ENCODE peak calls at places on chromosomes 12 and 14, in ten cellular contexts. Q, J, R, H, K, T, Y, E, X and V are unnamed samples. For H3K4me1, the result is how much of the 10 kb centered on the place peaks cover.

GRCh38 chr14:102479777-102480176 is 29.8 kb downstream of the ANKRD9 start:
- DNase-seq in K (peak), H (no peak), R (no peak), Q (no peak), X (peak), Y (peak), J (peak), T (no peak), E (no peak), V (no peak)

GRCh38 chr12:11684393-11684792 is 34.9 kb downstream of the ETV6 start:
- DNase-seq in E (no peak), T (no peak), J (no peak), H (no peak), X (no peak), Y (no peak), R (no peak), K (no peak), Q (no peak), V (no peak)

GRCh38 chr14:88502740-88503139 is 52.1 kb downstream of the PTPN21 start:
- DNase-seq in X (no peak), E (no peak), K (no peak), R (no peak), T (no peak), Y (no peak), J (no peak), H (no peak), Q (no peak), V (no peak)

GRCh38 chr14:33691907-33692306 is 259.0 kb downstream of the EGLN3 start:
- DNase-seq in Q (no peak), K (no peak), Y (no peak), X (no peak), E (no peak), T (no peak), H (no peak), J (no peak), R (no peak), V (no peak)

GRCh38 chr14:67269338-67270060 is 28.3 kb downstream of the PALS1 start:
- DNase-seq in X (no peak), K (no peak), R (no peak), T (no peak), Q (no peak), J (no peak), Y (no peak), H (peak), E (no peak), V (no peak)

GRCh38 chr14:91163316-91163715 is 49.4 kb downstream of the DGLUCY start:
- DNase-seq in X (no peak), K (no peak), Y (peak), T (no peak), R (no peak), J (no peak), Q (no peak), E (no peak), H (no peak), V (no peak)

GRCh38 chr12:2179953-2180736 is 127.4 kb downstream of the CACNA1C start:
- DNase-seq in Q (no peak), X (no peak), R (peak), Y (peak), K (peak), H (no peak), T (peak), E (no peak), J (peak), V (no peak)

GRCh38 chr14:62957562-62957961 is 87.7 kb downstream of the KCNH5 start:
- DNase-seq in E (peak), Q (no peak), J (no peak), H (no peak), R (no peak), K (no peak), T (no peak), X (no peak), Y (no peak), V (no peak)

GRCh38 chr14:76844223-76844622 is 18.0 kb downstream of the LRRC74A start:
- DNase-seq in H (peak), E (peak), J (peak), T (peak), X (peak), Q (peak), Y (peak), R (peak), K (peak), V (no peak)

GRCh38 chr14:35533357-35534129 is 421 bp upstream of the INSM2 start:
- DNase-seq in Q (no peak), J (peak), X (peak), E (peak), T (no peak), Y (peak), R (no peak), H (peak), K (peak), V (no peak)

GRCh38 chr12:30909721-30910350 is 16.7 kb upstream of the TSPAN11 start:
- DNase-seq in K (no peak), T (no peak), J (no peak), Q (no peak), R (no peak), E (no peak), X (no peak), Y (no peak), H (peak), V (peak)

GRCh38 chr14:61696753-61697318 is 1.5 kb downstream of the HIF1A start:
- DNase-seq in Y (no peak), T (no peak), Q (no peak), H (no peak), X (no peak), J (no peak), K (no peak), E (no peak), R (no peak), V (no peak)

GRCh38 chr12:124352839-124353238 is 57.9 kb downstream of the RFLNA start:
- DNase-seq in Y (peak), K (no peak), J (peak), H (no peak), E (peak), Q (no peak), T (no peak), R (no peak), X (no peak), V (no peak)

GRCh38 chr14:70709726-70710382 is 68.1 kb downstream of the TTC9 start:
- DNase-seq in Y (no peak), R (no peak), T (no peak), X (no peak), J (no peak), K (no peak), Q (no peak), E (no peak), H (peak), V (no peak)

GRCh38 chr14:104221636-104222375 is 83.4 kb downstream of the KIF26A start:
- DNase-seq in E (no peak), Y (no peak), T (no peak), R (no peak), H (no peak), X (peak), K (peak), Q (no peak), J (no peak), V (no peak)

GRCh38 chr12:60398547-60398946 is 802.7 kb downstream of the SLC16A7 start:
- DNase-seq in J (no peak), R (no peak), T (no peak), Q (no peak), E (no peak), X (no peak), K (no peak), H (no peak), Y (no peak), V (no peak)

GRCh38 chr14:104090071-104090748 is 4.7 kb downstream of the ASPG start:
- DNase-seq in T (no peak), Y (no peak), E (no peak), R (no peak), Q (no peak), K (no peak), X (peak), H (no peak), J (peak), V (no peak)

GRCh38 chr12:85076688-85077430 is 40.7 kb downstream of the LRRIQ1 start:
- DNase-seq in Y (no peak), Q (peak), T (no peak), E (peak), K (no peak), J (no peak), X (no peak), H (peak), R (peak), V (no peak)

GRCh38 chr12:31220633-31221565 is 105.1 kb downstream of the SINHCAF start:
- DNase-seq in Y (no peak), E (no peak), H (no peak), Q (no peak), R (no peak), T (no peak), X (no peak), J (no peak), K (no peak), V (no peak)

GRCh38 chr12:120139958-120140357 is 23.4 kb upstream of the RAB35 start:
- DNase-seq in Y (no peak), R (no peak), J (no peak), K (no peak), T (no peak), E (no peak), Q (no peak), H (no peak), X (no peak), V (no peak)

GRCh38 chr14:106286697-106287290 is 760.4 kb downstream of the TMEM121 start:
- DNase-seq in R (no peak), Y (no peak), T (no peak), J (no peak), K (no peak), H (peak), X (no peak), E (peak), Q (no peak), V (no peak)

GRCh38 chr12:100859063-100859627 is 64.6 kb downstream of the ANO4 start:
- DNase-seq in T (no peak), E (no peak), H (no peak), R (no peak), X (no peak), K (no peak), Q (no peak), J (no peak), Y (no peak), V (no peak)

GRCh38 chr14:23899788-23900187 is 53.8 kb upstream of the DHRS4 start:
- DNase-seq in T (no peak), E (no peak), X (no peak), J (no peak), Q (no peak), R (no peak), K (no peak), H (no peak), Y (no peak), V (no peak)

GRCh38 chr12:41709463-41710285 is 435.0 kb downstream of the GXYLT1 start:
- DNase-seq in E (no peak), J (no peak), H (peak), T (no peak), X (no peak), K (no peak), Q (peak), Y (no peak), R (no peak), V (no peak)

GRCh38 chr12:47935196-47935595 is 28.2 kb upstream of the TMEM106C start:
- DNase-seq in H (no peak), Y (peak), Q (no peak), J (no peak), X (no peak), T (no peak), E (no peak), K (peak), R (no peak), V (no peak)

GRCh38 chr12:100576311-100577036 is 3.0 kb downstream of the GAS2L3 start:
- DNase-seq in J (no peak), X (no peak), E (peak), Q (peak), H (no peak), Y (no peak), T (no peak), K (no peak), R (peak), V (no peak)

GRCh38 chr14:54147285-54147684 is 190.7 kb upstream of the BMP4 start:
- DNase-seq in R (no peak), K (no peak), Y (no peak), J (no peak), T (no peak), E (no peak), Q (no peak), H (no peak), X (no peak), V (no peak)

GRCh38 chr14:20652996-20653975 is 11.8 kb upstream of the OR6S1 start:
- DNase-seq in X (peak), T (no peak), E (peak), R (peak), Q (peak), Y (no peak), J (no peak), K (no peak), H (peak), V (no peak)

GRCh38 chr12:123897221-123897620 is 75.4 kb downstream of the CCDC92 start:
- DNase-seq in J (no peak), T (no peak), K (no peak), X (no peak), H (no peak), Q (no peak), E (no peak), R (peak), Y (no peak), V (no peak)

GRCh38 chr14:50675597-50675996 is 7.5 kb upstream of the SAV1 start:
- DNase-seq in Y (no peak), Q (no peak), J (no peak), K (no peak), E (no peak), X (no peak), T (no peak), R (no peak), H (peak), V (no peak)

GRCh38 chr14:77598366-77599050 is 17.9 kb downstream of the SPTLC2 start:
- DNase-seq in J (peak), H (no peak), E (no peak), T (no peak), R (no peak), Y (no peak), K (no peak), Q (no peak), X (no peak), V (no peak)

GRCh38 chr14:64656986-64657385 is 47.2 kb upstream of the PLEKHG3 start:
- DNase-seq in Q (no peak), E (no peak), H (no peak), T (no peak), Y (no peak), K (peak), X (no peak), J (peak), R (no peak), V (no peak)

GRCh38 chr12:40215977-40216376 is 8.8 kb upstream of the LRRK2 start:
- DNase-seq in X (no peak), K (no peak), E (no peak), R (no peak), Q (no peak), Y (no peak), H (no peak), T (no peak), J (no peak), V (no peak)

GRCh38 chr12:34396006-34396860 is 373.9 kb downstream of the ALG10 start:
- DNase-seq in Y (peak), T (no peak), X (peak), E (no peak), Q (no peak), H (no peak), R (no peak), K (peak), J (peak), V (peak)

GRCh38 chr12:12505544-12506501 is 56.8 kb downstream of the DUSP16 start:
- DNase-seq in Y (no peak), K (no peak), R (no peak), Q (no peak), T (no peak), H (no peak), J (no peak), X (no peak), E (peak), V (no peak)

GRCh38 chr14:95784137-95784536 is 70.2 kb upstream of the TCL1A start:
- DNase-seq in Q (no peak), X (no peak), T (no peak), E (peak), J (no peak), R (no peak), Y (no peak), H (peak), K (no peak), V (no peak)

GRCh38 chr12:132219323-132219722 is 75.1 kb downstream of the NOC4L start:
- DNase-seq in X (no peak), Y (no peak), Q (no peak), H (no peak), E (no peak), J (no peak), R (no peak), T (no peak), K (no peak), V (no peak)

DNA sequence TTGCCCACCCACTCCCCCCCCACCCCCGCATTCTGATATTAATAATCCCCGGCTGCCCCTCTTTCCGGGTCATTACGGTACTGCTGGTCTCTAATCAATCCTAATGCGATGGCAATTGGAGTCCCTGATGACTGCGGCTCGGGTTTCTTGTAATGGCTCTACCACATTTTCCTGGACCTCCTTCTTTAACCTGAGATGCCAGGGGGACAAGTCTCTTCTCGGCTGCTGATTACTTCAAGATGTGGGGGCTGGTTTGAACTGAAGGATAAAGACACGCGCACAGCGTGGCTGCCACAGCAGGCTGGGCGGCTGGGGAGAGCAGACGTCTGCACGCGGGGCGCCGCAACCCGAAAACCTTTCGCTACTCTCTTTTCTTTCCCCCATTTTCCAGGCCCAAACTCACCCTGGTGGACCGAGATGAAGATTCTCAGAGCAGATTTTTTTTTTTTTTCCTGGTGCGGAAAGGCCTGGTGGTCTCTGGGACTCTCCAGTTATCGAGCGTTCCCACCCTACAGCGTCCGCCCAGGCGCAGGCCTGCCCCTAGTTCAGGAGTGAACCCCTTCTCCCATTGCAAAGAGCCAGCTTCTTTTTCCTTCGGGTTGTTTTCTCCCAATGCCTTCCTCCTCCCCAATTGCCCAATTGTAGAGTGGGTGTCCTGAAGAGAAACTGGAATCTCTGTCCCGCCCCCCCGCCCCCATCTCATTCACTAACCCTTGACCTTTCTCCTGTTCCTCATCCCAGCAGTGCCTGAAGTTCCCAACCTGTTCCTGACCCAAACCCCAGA is 6.0 kb upstream of the SIX1 start:
- DNase-seq in H (peak), R (no peak), T (no peak), Q (no peak), J (no peak), K (no peak), E (no peak), X (no peak), Y (no peak), V (no peak)
- H3K27ac ChIP-seq in H (no peak), R (no peak), T (no peak), Q (no peak), J (no peak), K (no peak), E (no peak), X (no peak), Y (no peak), V (no peak)

DNA sequence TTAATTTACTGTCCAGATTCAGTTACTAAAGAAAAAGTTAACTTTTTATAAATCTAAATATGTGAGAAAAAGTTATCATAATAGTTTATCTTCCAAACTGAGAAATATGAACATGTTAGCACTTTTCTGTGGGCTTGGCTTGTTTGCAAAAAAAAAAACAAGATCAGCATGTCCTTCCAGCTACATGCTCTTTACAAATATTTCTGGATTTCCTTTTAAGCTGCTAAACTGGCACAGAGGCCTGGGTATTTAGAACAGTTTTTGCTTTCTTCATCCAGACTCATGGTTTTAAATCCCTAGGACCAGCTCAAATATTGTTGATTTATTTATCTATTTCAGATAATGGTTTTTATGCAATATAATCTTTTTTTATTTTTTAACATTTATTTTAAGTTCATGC is 1444.5 kb upstream of the FLRT2 start:
- DNase-seq in R (no peak), X (no peak), J (no peak), H (no peak), T (no peak), K (no peak), Q (no peak), E (no peak), Y (no peak), V (no peak)
- TF ChIP-seq POLR2AphosphoS5 in R (no peak), X (no peak), J (no peak), H (no peak), T (no peak), K (no peak), Q (no peak), E (no peak), Y (no peak), V (no peak)

GRCh38 chr14:55603401-55603953 is 23.5 kb downstream of the KTN1 start:
- DNase-seq in E (no peak), K (no peak), T (no peak), H (no peak), X (no peak), R (no peak), J (no peak), Y (no peak), Q (no peak), V (no peak)

GRCh38 chr14:55604467-55604866 is 24.5 kb downstream of the KTN1 start:
- DNase-seq in T (no peak), Y (no peak), H (no peak), R (no peak), J (no peak), E (no peak), K (no peak), X (no peak), Q (no peak), V (no peak)

GRCh38 chr14:55605793-55606192 is 25.8 kb downstream of the KTN1 start:
- DNase-seq in E (no peak), K (no peak), R (no peak), X (no peak), T (no peak), Y (no peak), H (peak), Q (no peak), J (no peak), V (no peak)

GRCh38 chr14:55607386-55607785 is 27.4 kb downstream of the KTN1 start:
- DNase-seq in Q (no peak), Y (no peak), R (no peak), H (no peak), T (no peak), X (no peak), J (no peak), K (no peak), E (no peak), V (no peak)

DNA sequence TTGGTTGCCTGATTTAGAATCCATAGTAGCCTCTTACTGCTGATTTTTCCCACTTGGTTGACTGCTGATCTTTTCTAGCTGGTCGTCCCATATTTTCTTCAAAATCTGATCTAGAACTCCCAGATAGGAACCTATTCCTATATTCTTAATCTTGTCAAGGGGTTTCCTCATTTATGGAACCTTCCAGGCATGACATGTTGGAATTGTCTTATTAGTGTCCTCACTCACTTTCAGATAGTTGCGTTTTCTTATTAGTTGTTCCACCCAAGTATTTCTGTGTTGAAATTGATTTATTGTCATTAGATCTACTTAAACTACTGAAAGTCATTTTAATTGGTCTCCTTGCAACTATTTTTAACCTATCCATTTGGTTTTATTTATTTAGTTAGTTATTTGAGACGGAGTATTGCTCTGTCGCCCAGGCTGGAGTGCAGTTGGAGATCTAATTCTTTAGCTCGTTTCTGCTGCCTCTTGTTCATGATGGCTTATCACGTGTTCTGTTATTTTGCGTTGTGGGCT is 25.0 kb downstream of the KTN1 start:
- DNase-seq in R (no peak), Y (no peak), T (no peak), J (no peak), K (no peak), E (no peak), H (no peak), Q (no peak), X (no peak), V (no peak)
- H3K4me1 ChIP-seq in R (half or more), Y (half or more), T (under half), J (under half), K (half or more), E (under half), H (half or more), Q (half or more), X (under half), V (under half)

DNA sequence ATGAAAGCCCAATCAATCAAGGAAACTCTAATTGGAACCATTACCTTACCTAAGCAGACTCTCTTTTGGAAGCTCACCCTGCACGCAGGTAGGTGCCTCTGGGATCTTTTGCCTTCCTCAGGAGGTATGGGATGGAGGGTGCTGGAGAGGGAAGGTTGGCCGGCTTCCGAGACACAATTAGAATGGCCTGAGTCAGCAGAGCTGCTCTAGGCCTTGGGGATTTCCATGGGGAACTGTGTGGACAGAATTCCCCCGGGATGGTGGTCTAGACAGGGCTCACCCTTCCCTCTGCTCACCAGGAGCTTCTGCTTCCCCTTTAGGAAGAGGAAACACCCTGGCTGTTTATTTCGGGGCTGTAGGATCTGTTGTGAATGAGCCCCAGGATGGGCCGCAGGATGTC is 43.7 kb upstream of the TMED10 start:
- DNase-seq in T (no peak), Q (no peak), H (no peak), K (no peak), J (no peak), X (peak), E (no peak), Y (no peak), R (no peak), V (no peak)
- H3K27ac ChIP-seq in T (no peak), Q (no peak), H (no peak), K (no peak), J (no peak), X (no peak), E (no peak), Y (no peak), R (no peak), V (no peak)

GRCh38 chr12:103821773-103822172 is 19.3 kb downstream of the NT5DC3 start:
- DNase-seq in Q (no peak), E (no peak), K (no peak), H (no peak), Y (no peak), R (no peak), J (no peak), T (no peak), X (no peak), V (no peak)
- TF ChIP-seq POLR2AphosphoS5 in Q (no peak), E (no peak), K (no peak), H (no peak), Y (no peak), R (no peak), J (no peak), T (no peak), X (no peak), V (no peak)